ENCODE peak calls at places on chromosomes 3 and 15, in six cellular contexts. J, Y, K, B, S and O are unnamed samples. For H3K27me3 and H3K36me3, the result is how much of the 10 kb centered on the place peaks cover.

GRCh38 chr15:69997701-69998273 is 99.9 kb downstream of the TLE3 start:
- DNase-seq in B (no peak), K (peak), J (no peak), Y (peak), S (peak), O (no peak)

GRCh38 chr15:61155741-61156700 is 73.1 kb downstream of the RORA start:
- DNase-seq in J (no peak), S (peak), Y (peak), K (peak), B (peak), O (no peak)

GRCh38 chr3:125045965-125046364 is 9.8 kb downstream of the HEG1 start:
- DNase-seq in J (no peak), Y (no peak), S (peak), B (no peak), K (no peak), O (no peak)

GRCh38 chr3:194617827-194618226 is 15.4 kb downstream of the TMEM44 start:
- DNase-seq in B (no peak), S (peak), J (no peak), K (no peak), Y (no peak), O (no peak)

GRCh38 chr15:90306560-90306959 is 41.1 kb downstream of the NGRN start:
- DNase-seq in Y (no peak), K (no peak), J (no peak), B (no peak), S (no peak), O (no peak)

GRCh38 chr3:179196098-179196497 is 47.9 kb downstream of the PIK3CA start:
- DNase-seq in B (no peak), S (peak), Y (no peak), K (no peak), J (no peak), O (no peak)

GRCh38 chr3:16849795-16850194 is 35.0 kb upstream of the PLCL2 start:
- DNase-seq in J (no peak), S (peak), B (no peak), Y (no peak), K (no peak), O (no peak)

GRCh38 chr15:41881925-41882688 is 11.7 kb downstream of the SPTBN5 start:
- DNase-seq in K (no peak), J (no peak), B (no peak), S (peak), Y (peak), O (no peak)

GRCh38 chr3:175411405-175411804 is 552.3 kb downstream of the NAALADL2 start:
- DNase-seq in K (no peak), S (no peak), B (no peak), J (no peak), Y (no peak), O (peak)

GRCh38 chr3:130662407-130663028 is 84.1 kb downstream of the PIK3R4 start:
- DNase-seq in J (no peak), S (peak), K (no peak), Y (no peak), B (peak), O (no peak)

GRCh38 chr3:113088616-113089015 is 97.8 kb downstream of the GTPBP8 start:
- DNase-seq in J (no peak), K (no peak), S (no peak), Y (no peak), B (no peak), O (no peak)

GRCh38 chr15:91593653-91594052 is 259.9 kb upstream of the SLCO3A1 start:
- DNase-seq in S (no peak), B (no peak), Y (no peak), J (no peak), K (no peak), O (no peak)

GRCh38 chr15:56792211-56792610 is 58.9 kb upstream of the ZNF280D start:
- DNase-seq in K (no peak), B (no peak), J (no peak), Y (no peak), S (no peak), O (no peak)

GRCh38 chr3:171850324-171850697 is 7.2 kb downstream of the TMEM212 start:
- DNase-seq in Y (no peak), S (no peak), B (no peak), K (no peak), J (no peak), O (no peak)

GRCh38 chr3:122890077-122890484 is 95.2 kb downstream of the SLC49A4 start:
- DNase-seq in S (peak), K (peak), J (peak), B (no peak), Y (peak), O (peak)

GRCh38 chr3:30770387-30770786 is 124.1 kb downstream of the GADL1 start:
- DNase-seq in B (no peak), J (peak), K (peak), Y (peak), S (peak), O (no peak)

GRCh38 chr3:128420720-128421438 is 45.8 kb downstream of the DNAJB8 start:
- DNase-seq in Y (no peak), K (no peak), J (no peak), B (no peak), S (no peak), O (no peak)

GRCh38 chr3:24302382-24302781 is 192.3 kb downstream of the THRB start:
- DNase-seq in Y (no peak), S (no peak), J (no peak), B (no peak), K (no peak), O (no peak)

GRCh38 chr3:13333236-13333897 is 86.8 kb downstream of the NUP210 start:
- DNase-seq in J (no peak), S (no peak), Y (no peak), K (no peak), B (no peak), O (no peak)

GRCh38 chr3:4722103-4722502 is 229.0 kb downstream of the ITPR1 start:
- DNase-seq in B (no peak), K (peak), Y (peak), S (peak), J (no peak), O (peak)

GRCh38 chr3:9111349-9112265 is 137.8 kb downstream of the SRGAP3 start:
- DNase-seq in Y (no peak), K (peak), J (no peak), S (peak), B (no peak), O (no peak)

GRCh38 chr15:25862469-25863066 is 559 bp downstream of the ATP10A start:
- DNase-seq in B (no peak), S (peak), J (no peak), K (no peak), Y (peak), O (peak)

GRCh38 chr3:71088019-71088711 is 495.4 kb downstream of the FOXP1 start:
- DNase-seq in B (no peak), S (no peak), Y (no peak), K (no peak), J (no peak), O (no peak)

GRCh38 chr3:5141760-5142159 is 19.7 kb downstream of the ARL8B start:
- DNase-seq in B (no peak), K (no peak), J (no peak), S (no peak), Y (no peak), O (no peak)

GRCh38 chr3:112973325-112974177 is 1.4 kb downstream of the CD200R1 start:
- DNase-seq in Y (no peak), K (no peak), J (no peak), B (no peak), S (no peak), O (no peak)

GRCh38 chr3:13415236-13416001 is 4.7 kb downstream of the NUP210 start:
- DNase-seq in Y (no peak), B (no peak), J (no peak), K (no peak), S (no peak), O (no peak)

GRCh38 chr3:34956511-34956910 is 682.8 kb upstream of the ARPP21 start:
- DNase-seq in J (no peak), S (peak), K (no peak), B (no peak), Y (no peak), O (no peak)

GRCh38 chr15:33309602-33310276 is 1.0 kb upstream of the RYR3 start:
- DNase-seq in B (peak), J (no peak), S (peak), Y (no peak), K (peak), O (no peak)

GRCh38 chr3:178562143-178562868 is 26.1 kb downstream of the KCNMB2 start:
- DNase-seq in B (no peak), J (no peak), K (no peak), Y (no peak), S (peak), O (no peak)

GRCh38 chr3:12916159-12916558 is 74.8 kb upstream of the RPL32 start:
- DNase-seq in Y (no peak), S (no peak), K (no peak), J (no peak), B (no peak), O (no peak)

GRCh38 chr3:60912876-60913275 is 338.4 kb downstream of the FHIT start:
- DNase-seq in S (no peak), B (no peak), K (no peak), J (no peak), Y (no peak), O (no peak)

GRCh38 chr15:59232476-59232875 is 25.8 kb downstream of the LDHAL6B start:
- DNase-seq in S (peak), B (peak), Y (no peak), K (no peak), J (no peak), O (no peak)

DNA sequence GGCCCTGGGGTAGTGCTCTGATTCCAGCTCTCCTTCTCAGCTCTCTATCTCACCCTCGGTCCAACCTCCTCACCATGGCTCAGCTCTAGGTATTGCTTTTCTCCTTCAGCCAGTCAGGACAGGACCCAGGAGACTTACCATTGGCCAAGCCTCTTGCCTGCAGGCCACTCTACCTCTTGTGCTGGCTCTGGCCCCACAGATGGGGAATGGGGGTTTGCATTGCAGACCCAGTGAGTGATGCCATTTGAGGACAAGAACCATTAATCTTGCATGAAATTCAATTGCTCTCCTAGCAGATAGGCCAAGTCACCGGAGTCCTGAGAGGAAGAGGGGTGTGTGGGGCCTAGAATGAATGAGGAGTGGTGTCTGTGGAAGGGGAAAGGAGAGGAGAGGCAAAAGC is 6.1 kb upstream of the RPP25 start:
- DNase-seq in S (no peak), K (no peak), Y (no peak), J (no peak), B (no peak), O (no peak)
- H3K27me3 ChIP-seq in S (under half), K (under half), Y (under half), J (under half), B (under half), O (under half)

GRCh38 chr15:39594056-39594763 is 13.3 kb downstream of the THBS1 start:
- DNase-seq in Y (no peak), J (no peak), K (no peak), S (peak), B (no peak), O (no peak)

GRCh38 chr15:39593071-39594055 is 12.5 kb downstream of the THBS1 start:
- DNase-seq in Y (no peak), K (no peak), J (no peak), S (peak), B (no peak), O (no peak)

GRCh38 chr15:39591141-39591895 is 10.4 kb downstream of the THBS1 start:
- DNase-seq in J (no peak), Y (no peak), S (peak), B (no peak), K (no peak), O (no peak)

GRCh38 chr15:39591896-39592315 is 11.0 kb downstream of the THBS1 start:
- DNase-seq in K (no peak), J (no peak), B (no peak), S (peak), Y (no peak), O (no peak)

GRCh38 chr15:39592500-39592899 is 11.6 kb downstream of the THBS1 start:
- DNase-seq in K (no peak), J (no peak), S (peak), B (no peak), Y (no peak), O (no peak)
- H3K36me3 ChIP-seq in K (under half), J (under half), S (half or more), B (half or more), Y (under half), O (under half)

GRCh38 chr3:10707089-10707983 is 108.7 kb upstream of the SLC6A11 start:
- DNase-seq in J (no peak), K (no peak), Y (no peak), B (no peak), S (no peak), O (no peak)
- H3K4me3 ChIP-seq in J (no peak), K (peak), Y (no peak), B (peak), S (peak), O (no peak)

DNA sequence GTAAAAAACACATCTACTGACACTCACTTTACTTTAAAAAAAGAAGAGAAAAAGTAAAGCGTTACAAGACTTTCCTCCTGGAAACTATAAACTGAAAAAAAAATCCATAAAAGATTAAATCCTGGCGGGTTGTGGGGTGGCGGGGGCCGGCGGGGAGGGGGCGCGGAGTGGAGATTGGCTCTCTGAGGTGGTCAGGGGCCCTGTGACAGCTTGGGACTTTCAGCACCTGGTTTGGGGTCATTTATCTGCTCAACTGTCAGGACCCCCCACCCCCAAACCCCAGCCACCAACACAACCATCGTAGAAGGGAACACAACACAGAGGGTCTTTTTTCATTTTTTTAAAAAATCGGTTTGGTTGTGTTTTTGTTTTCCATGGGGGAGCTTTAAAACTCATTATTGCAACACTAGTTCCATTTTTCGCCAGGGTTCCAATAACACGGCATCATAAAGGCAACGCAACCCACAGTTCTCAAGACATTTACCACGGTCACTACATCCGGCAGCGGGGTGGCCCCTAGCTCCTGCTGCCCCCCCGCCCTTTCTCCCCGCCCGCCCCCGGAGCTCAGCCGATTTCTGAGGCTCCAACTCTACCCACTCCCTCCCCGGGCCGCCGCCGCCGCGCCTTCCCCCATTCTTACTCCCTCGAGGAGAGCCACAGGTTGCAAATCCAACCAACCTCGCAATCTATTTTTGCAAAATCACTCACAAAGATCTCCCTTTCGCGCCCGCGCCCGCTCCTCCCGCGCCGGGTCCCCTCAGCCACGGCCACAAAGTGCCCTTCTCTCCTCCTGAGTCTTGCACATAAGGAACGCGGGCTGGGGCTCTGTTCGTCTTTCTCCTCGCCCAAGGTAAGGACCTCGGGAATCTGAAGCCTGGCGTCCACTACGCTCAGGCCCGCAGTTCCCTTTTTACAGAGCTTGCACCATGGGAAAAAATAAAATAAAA is 1.8 kb downstream of the BCL6 start:
- DNase-seq in K (peak), S (peak), B (peak), Y (peak), J (peak), O (no peak)
- H3K27me3 ChIP-seq in K (under half), S (under half), B (under half), Y (under half), J (under half), O (under half)

GRCh38 chr3:158659454-158660237 is 12.8 kb downstream of the LXN start:
- DNase-seq in B (no peak), K (peak), J (no peak), Y (peak), S (peak), O (peak)
- H3K36me3 ChIP-seq in B (half or more), K (half or more), J (under half), Y (under half), S (half or more), O (half or more)